ENCODE peak calls at places on chromosomes 12 and 14, in six cellular contexts. L is IMR-90, V is PC-3, P is brain microvascular endothelial cell, R is lower leg skin, E is HepG2. D is an unnamed sample.

GRCh38 chr12:133105620-133106019 is 24.5 kb downstream of the ZNF891 start:
- DNase-seq in V (no peak), L (no peak), E (no peak), P (no peak), R (no peak), D (no peak)

GRCh38 chr12:93616584-93617101 is 44.2 kb downstream of the SOCS2 start:
- DNase-seq in P (no peak), L (peak; percentile 81), V (peak; percentile 84), R (no peak), E (no peak), D (no peak)

GRCh38 chr12:9348906-9349518 is 140.8 kb upstream of the PZP start:
- DNase-seq in R (no peak), P (no peak), E (no peak), V (no peak), L (no peak), D (no peak)

GRCh38 chr14:93219103-93219726 is 12.2 kb downstream of the UBR7 start:
- DNase-seq in R (peak; percentile 36), E (peak; percentile 67), L (peak; percentile 65), V (peak; percentile 74), P (peak; percentile 46), D (peak; percentile 27)

GRCh38 chr12:2959194-2959507 is at the start of gene TEAD4:
- DNase-seq in R (no peak), P (peak; percentile 54), L (peak; percentile 74), V (peak; percentile 76), E (peak; percentile 82), D (peak; percentile 90)

GRCh38 chr12:112116232-112117060 is 7.9 kb upstream of the NAA25 start:
- DNase-seq in E (peak; percentile 83), R (no peak), P (peak; percentile 87), V (no peak), L (peak; percentile 61), D (peak; percentile 61)

GRCh38 chr14:50364792-50365191 is 31.9 kb downstream of the CDKL1 start:
- DNase-seq in L (no peak), P (no peak), V (peak; percentile 45), R (no peak), E (no peak), D (no peak)

GRCh38 chr12:26630546-26631027 is 202.4 kb downstream of the ITPR2 start:
- DNase-seq in L (peak; percentile 90), E (peak; percentile 72), R (no peak), V (peak; percentile 75), P (peak; percentile 90), D (no peak)

GRCh38 chr14:47826809-47827208 is 151.4 kb upstream of the MDGA2 start:
- DNase-seq in L (no peak), E (no peak), V (peak; percentile 43), R (no peak), P (no peak), D (no peak)

GRCh38 chr14:57549765-57550420 is 56.2 kb upstream of the CCDC198 start:
- DNase-seq in L (no peak), P (no peak), R (no peak), E (no peak), V (no peak), D (no peak)

GRCh38 chr14:31945074-31945613 is 132.0 kb upstream of the ARHGAP5 start:
- DNase-seq in L (no peak), P (no peak), E (peak; percentile 60), V (no peak), R (no peak), D (no peak)

GRCh38 chr12:6044082-6044481 is 80.4 kb downstream of the VWF start:
- DNase-seq in R (no peak), P (no peak), V (peak; percentile 64), L (no peak), E (no peak), D (no peak)

GRCh38 chr12:56137853-56138571 is 9.9 kb downstream of the ESYT1 start:
- DNase-seq in V (no peak), R (no peak), P (no peak), E (no peak), L (no peak), D (no peak)

GRCh38 chr12:6092784-6093722 is 31.4 kb downstream of the VWF start:
- DNase-seq in E (no peak), L (peak; percentile 92), P (peak; percentile 80), V (peak; percentile 93), R (no peak), D (no peak)

GRCh38 chr12:125299840-125300239 is 234.6 kb downstream of the AACS start:
- DNase-seq in E (no peak), V (no peak), P (no peak), R (no peak), L (no peak), D (no peak)

GRCh38 chr12:6916426-6917200 is 2.2 kb downstream of the ENO2 start:
- DNase-seq in P (no peak), E (no peak), V (no peak), L (no peak), R (no peak), D (no peak)

GRCh38 chr12:105378821-105379400 is 48.4 kb downstream of the C12orf75 start:
- DNase-seq in P (no peak), V (peak; percentile 43), R (no peak), L (no peak), E (peak; percentile 13), D (no peak)

GRCh38 chr14:90911121-90911520 is 94.9 kb upstream of the TTC7B start:
- DNase-seq in R (no peak), L (no peak), E (no peak), V (no peak), P (no peak), D (no peak)

GRCh38 chr14:77204457-77204796 is 22.8 kb downstream of the TMEM63C start:
- DNase-seq in L (no peak), P (no peak), R (no peak), V (peak; percentile 42), E (no peak), D (no peak)

GRCh38 chr12:12018454-12018853 is 52.3 kb upstream of the BCL2L14 start:
- DNase-seq in L (peak; percentile 58), P (no peak), R (peak; percentile 40), V (peak; percentile 40), E (no peak), D (no peak)

GRCh38 chr14:51726166-51726899 is 74.6 kb downstream of the FRMD6 start:
- DNase-seq in R (no peak), L (peak; percentile 55), V (peak; percentile 34), E (no peak), P (no peak), D (no peak)

GRCh38 chr12:7937867-7938506 is 2.0 kb upstream of the SLC2A3 start:
- DNase-seq in R (no peak), L (no peak), E (no peak), V (no peak), P (no peak), D (no peak)

GRCh38 chr14:65446159-65446558 is 33.6 kb downstream of the FUT8 start:
- DNase-seq in P (no peak), L (peak; percentile 65), R (no peak), V (no peak), E (no peak), D (no peak)

DNA sequence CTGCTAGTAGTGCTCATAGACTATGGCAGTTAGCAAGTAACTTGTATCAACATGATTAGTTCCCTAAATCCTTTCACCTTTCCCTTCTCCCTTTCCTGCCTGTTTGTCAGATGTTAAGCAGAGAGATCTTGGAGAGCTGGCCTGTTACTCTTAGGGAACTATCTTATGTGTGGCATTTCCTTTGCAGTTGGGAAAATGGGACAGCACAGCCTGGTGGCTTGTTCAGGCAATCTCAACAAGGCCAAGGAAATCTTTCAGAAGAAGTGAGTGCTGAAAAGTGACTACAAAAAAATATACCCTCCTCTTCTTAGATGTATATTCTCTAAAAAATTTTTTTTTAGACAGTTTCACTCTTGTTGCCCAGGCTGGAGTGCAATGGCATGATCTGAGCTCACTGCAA is 7.4 kb downstream of the PARP2 start:
- DNase-seq in V (no peak), R (no peak), E (no peak), P (no peak), L (peak; percentile 17), D (no peak)
- TF ChIP-seq CTCF in V (peak; percentile 24), R (no peak), E (no peak), P (peak; percentile 49), L (peak; percentile 22), D (no peak)

DNA sequence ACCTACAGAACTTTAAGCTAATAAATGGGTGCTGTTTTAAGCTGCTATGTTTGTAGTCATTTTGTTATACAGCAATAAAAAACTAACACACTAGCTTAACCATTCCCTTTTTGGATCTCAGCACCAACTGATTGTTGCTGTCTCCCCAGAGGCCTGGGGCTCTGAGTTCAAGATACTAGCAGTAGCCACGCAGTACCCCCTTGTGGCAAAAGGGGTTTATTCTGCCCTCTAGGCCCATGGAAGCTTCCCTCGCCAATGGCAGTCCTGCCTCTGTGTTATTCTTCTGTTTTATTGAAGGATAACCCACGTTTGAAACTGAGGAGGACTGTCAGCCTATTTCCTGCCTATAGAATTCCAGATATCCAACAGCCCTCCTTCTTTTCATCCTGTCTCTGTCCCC is 455.3 kb upstream of the ATP2B1 start:
- DNase-seq in R (no peak), E (no peak), V (peak; percentile 16), P (no peak), L (no peak), D (no peak)
- TF ChIP-seq CTCF in R (no peak), E (no peak), V (peak; percentile 41), P (peak; percentile 20), L (peak; percentile 16), D (no peak)

GRCh38 chr14:95871531-95871930 is 5.1 kb upstream of the TUNAR start:
- DNase-seq in R (no peak), P (no peak), L (no peak), V (no peak), E (no peak), D (no peak)

GRCh38 chr14:95875831-95876768 is 532 bp upstream of the TUNAR start:
- DNase-seq in V (no peak), R (no peak), P (no peak), E (no peak), L (no peak), D (peak; percentile 69)

GRCh38 chr14:95877633-95878032 is 1.0 kb downstream of the TUNAR start:
- DNase-seq in V (no peak), L (no peak), P (no peak), E (no peak), R (no peak), D (no peak)

GRCh38 chr14:95872777-95873176 is 3.9 kb upstream of the TUNAR start:
- DNase-seq in L (no peak), P (no peak), V (no peak), E (no peak), R (no peak), D (no peak)

GRCh38 chr14:95876769-95877490 is at the start of gene TUNAR:
- DNase-seq in R (no peak), V (no peak), E (no peak), L (no peak), P (no peak), D (peak; percentile 54)
- TF ChIP-seq CTCF in R (no peak), V (no peak), E (no peak), L (no peak), P (no peak), D (no peak)

DNA sequence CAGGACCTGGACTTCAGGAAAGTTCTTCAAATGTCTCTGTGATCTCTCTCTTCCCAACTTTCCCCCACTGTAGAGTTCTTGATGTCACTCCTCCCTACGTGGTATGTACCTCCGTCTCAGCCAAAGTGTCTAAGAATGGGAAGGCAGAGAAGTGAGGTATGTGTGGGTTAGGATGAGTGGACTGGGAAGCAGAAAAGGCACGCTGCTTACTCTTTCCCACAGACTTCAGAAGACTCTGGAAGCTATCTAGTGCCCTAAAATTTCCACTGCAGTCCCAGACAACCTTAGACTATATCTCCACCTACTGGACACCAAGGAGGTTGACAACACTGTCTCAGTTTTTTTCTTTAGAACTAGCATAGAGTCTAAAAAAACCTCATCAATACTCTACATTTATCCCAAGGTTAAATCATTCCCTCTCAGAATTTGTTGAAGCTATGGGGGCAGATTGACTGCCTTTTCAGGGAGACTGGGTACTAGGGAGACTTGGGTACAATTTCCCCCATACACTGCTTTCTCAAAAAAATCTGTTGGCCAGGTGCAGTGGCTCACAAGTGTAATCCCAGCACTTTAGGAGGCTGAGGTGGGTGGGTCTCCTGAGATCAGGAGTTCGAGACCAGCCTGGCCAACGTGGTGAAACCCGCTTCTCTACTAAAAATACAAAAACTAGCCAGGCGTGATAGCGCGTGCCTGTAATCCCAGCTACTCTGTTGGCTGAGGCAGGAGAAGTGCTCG is 20.6 kb upstream of the ITGA5 start:
- DNase-seq in P (no peak), R (no peak), E (peak; percentile 18), V (peak; percentile 72), L (peak; percentile 86), D (no peak)
- TF ChIP-seq CTCF in P (peak; percentile 72), R (peak; percentile 51), E (peak; percentile 72), V (peak; percentile 90), L (peak; percentile 95), D (peak; percentile 77)

D was measured in nephron progenitor cell.